ENCODE peak calls at places on chromosome 5, in seven cellular contexts. D is HCT116; P is PC-3; G is GM12865; T is effector memory CD4-positive, alpha-beta T cell; K is right cardiac atrium; V is MG63. N is an unnamed sample.

GRCh38 chr5:42522783-42523182 is 99.5 kb downstream of the GHR start:
- DNase-seq in G (no peak), K (no peak), P (no peak), T (no peak), D (no peak), V (no peak), N (no peak)

GRCh38 chr5:78577051-78577807 is 71.3 kb downstream of the LHFPL2 start:
- DNase-seq in G (no peak), P (no peak), V (no peak), D (no peak), T (no peak), K (no peak), N (no peak)

GRCh38 chr5:179608131-179608581 is 15.3 kb downstream of the HNRNPH1 start:
- DNase-seq in D (no peak), P (no peak), G (peak; percentile 61), T (no peak), K (no peak), V (peak; percentile 33), N (no peak)

GRCh38 chr5:168579987-168580508 is 880 bp upstream of the PANK3 start:
- DNase-seq in T (no peak), K (peak; percentile 46), P (no peak), D (no peak), V (no peak), G (no peak), N (no peak)

GRCh38 chr5:119878712-119879111 is 249.4 kb downstream of the FAM170A start:
- DNase-seq in P (peak; percentile 31), K (no peak), T (no peak), D (no peak), G (no peak), V (no peak), N (no peak)

GRCh38 chr5:158390556-158390955 is 531.6 kb upstream of the CLINT1 start:
- DNase-seq in D (no peak), V (peak; percentile 48), K (no peak), T (no peak), P (peak; percentile 94), G (peak; percentile 23), N (no peak)

GRCh38 chr5:39794511-39794910 is 369.7 kb upstream of the DAB2 start:
- DNase-seq in V (peak; percentile 32), T (no peak), G (no peak), D (no peak), K (no peak), P (no peak), N (no peak)

GRCh38 chr5:179559280-179560252 is 9.2 kb downstream of the RUFY1 start:
- DNase-seq in K (peak; percentile 99), D (peak; percentile 99), T (peak; percentile 92), P (peak; percentile 97), G (peak; percentile 90), V (peak; percentile 94), N (peak; percentile 98)

GRCh38 chr5:110092955-110093785 is 403.4 kb downstream of the MAN2A1 start:
- DNase-seq in K (no peak), G (no peak), V (no peak), P (no peak), T (no peak), D (no peak), N (no peak)

GRCh38 chr5:133273661-133274596 is 222.1 kb downstream of the HSPA4 start:
- DNase-seq in K (no peak), G (no peak), P (peak; percentile 6), V (peak; percentile 16), D (no peak), T (no peak), N (no peak)

GRCh38 chr5:59007460-59008063 is 424.7 kb downstream of the RAB3C start:
- DNase-seq in T (no peak), V (no peak), K (no peak), P (peak; percentile 55), D (peak; percentile 10), G (peak; percentile 23), N (no peak)

DNA sequence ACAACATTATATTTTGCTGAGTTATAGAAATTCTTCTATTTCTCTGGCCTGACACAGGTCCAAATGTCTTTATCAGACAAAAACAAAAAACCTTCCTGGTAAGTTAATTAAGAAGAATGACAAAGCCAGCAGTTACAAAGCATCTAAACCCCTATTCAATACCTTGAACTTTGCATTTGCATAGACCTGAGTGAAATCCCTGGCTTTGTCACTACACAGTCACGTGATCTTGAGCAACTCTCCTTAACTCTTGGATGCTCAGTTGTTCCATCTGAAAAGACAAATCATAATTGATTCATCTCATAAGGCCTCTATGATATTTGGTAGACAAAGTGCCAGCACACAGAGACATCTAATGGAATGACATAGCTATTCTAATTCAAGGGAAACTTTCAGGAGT is 166.6 kb upstream of the PPP1R2B start:
- DNase-seq in G (no peak), D (no peak), K (no peak), T (no peak), V (no peak), P (no peak), N (no peak)
- H3K4me3 ChIP-seq in G (no peak overlapping the region), D (no peak overlapping the region), K (no peak overlapping the region), T (no peak overlapping the region), V (no peak overlapping the region), P (no peak overlapping the region), N (no peak overlapping the region)

DNA sequence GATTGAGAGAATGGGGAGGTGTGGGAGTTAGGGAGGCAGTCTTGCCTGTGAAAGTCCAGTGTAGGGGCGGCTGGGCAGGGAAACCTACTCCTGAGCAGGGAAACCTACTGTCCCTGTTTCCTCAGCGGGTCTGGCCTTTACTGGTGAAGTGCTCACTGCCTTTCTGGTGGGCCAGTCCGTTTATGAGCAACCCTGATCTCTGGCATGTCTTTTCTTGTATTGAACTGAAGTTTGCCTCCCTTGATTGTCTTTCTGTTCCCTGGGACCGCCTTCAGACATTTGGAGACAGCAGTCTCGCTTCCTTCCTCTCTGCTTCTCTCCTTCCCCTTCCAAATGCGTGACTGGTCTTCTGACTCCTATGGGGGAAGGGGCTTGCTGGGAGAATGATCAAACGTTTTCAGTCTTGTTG is 2.9 kb downstream of the SNX18 start:
- DNase-seq in K (peak; percentile 55), G (no peak), V (peak; percentile 51), P (peak; percentile 20), T (no peak), D (no peak), N (no peak)
- H3K4me3 ChIP-seq in K (peak overlapping the region; percentile 81), G (no peak overlapping the region), V (peak overlapping the region; percentile 77), P (peak overlapping the region; percentile 67), T (peak overlapping the region; percentile 90), D (no peak overlapping the region), N (peak overlapping the region; percentile 97)

GRCh38 chr5:143505354-143505753 is 101.9 kb upstream of the NR3C1 start:
- DNase-seq in V (no peak), T (no peak), K (no peak), D (no peak), G (no peak), P (no peak), N (no peak)

GRCh38 chr5:143509758-143510221 is 106.3 kb upstream of the NR3C1 start:
- DNase-seq in V (no peak), G (peak; percentile 89), D (no peak), P (no peak), K (no peak), T (no peak), N (no peak)

GRCh38 chr5:143511736-143512135 is 108.2 kb upstream of the NR3C1 start:
- DNase-seq in T (no peak), P (no peak), D (no peak), G (no peak), V (no peak), K (no peak), N (no peak)

GRCh38 chr5:143505934-143506333 is 102.4 kb upstream of the NR3C1 start:
- DNase-seq in K (no peak), G (no peak), T (no peak), D (no peak), V (no peak), P (no peak), N (no peak)

GRCh38 chr5:143506881-143507552 is 103.5 kb upstream of the NR3C1 start:
- DNase-seq in T (no peak), P (peak; percentile 94), D (no peak), V (peak; percentile 78), G (no peak), K (no peak), N (no peak)
- H3K4me3 ChIP-seq in T (no peak overlapping the region), P (peak overlapping the region; percentile 36), D (no peak overlapping the region), V (no peak overlapping the region), G (no peak overlapping the region), K (no peak overlapping the region), N (no peak overlapping the region)

GRCh38 chr5:180831139-180832080 is 28.8 kb upstream of the MGAT1 start:
- DNase-seq in T (peak; percentile 66), G (peak; percentile 90), V (peak; percentile 84), P (peak; percentile 80), K (peak; percentile 96), D (peak; percentile 46), N (peak; percentile 87)

GRCh38 chr5:180829711-180830110 is 27.1 kb upstream of the MGAT1 start:
- DNase-seq in G (no peak), V (no peak), T (no peak), P (no peak), K (no peak), D (no peak), N (no peak)

GRCh38 chr5:180830253-180831138 is 27.9 kb upstream of the MGAT1 start:
- DNase-seq in T (peak; percentile 54), K (peak; percentile 85), V (no peak), G (peak; percentile 87), P (peak; percentile 35), D (no peak), N (peak; percentile 61)

GRCh38 chr5:180832638-180833068 is 28.4 kb downstream of the ZFP62 start:
- DNase-seq in T (no peak), G (peak; percentile 86), D (no peak), P (no peak), K (no peak), V (no peak), N (no peak)
- H3K4me3 ChIP-seq in T (peak overlapping the region; percentile 90), G (peak overlapping the region; percentile 63), D (peak overlapping the region; percentile 87), P (peak overlapping the region; percentile 77), K (peak overlapping the region; percentile 77), V (no peak overlapping the region), N (peak overlapping the region; percentile 87)

DNA sequence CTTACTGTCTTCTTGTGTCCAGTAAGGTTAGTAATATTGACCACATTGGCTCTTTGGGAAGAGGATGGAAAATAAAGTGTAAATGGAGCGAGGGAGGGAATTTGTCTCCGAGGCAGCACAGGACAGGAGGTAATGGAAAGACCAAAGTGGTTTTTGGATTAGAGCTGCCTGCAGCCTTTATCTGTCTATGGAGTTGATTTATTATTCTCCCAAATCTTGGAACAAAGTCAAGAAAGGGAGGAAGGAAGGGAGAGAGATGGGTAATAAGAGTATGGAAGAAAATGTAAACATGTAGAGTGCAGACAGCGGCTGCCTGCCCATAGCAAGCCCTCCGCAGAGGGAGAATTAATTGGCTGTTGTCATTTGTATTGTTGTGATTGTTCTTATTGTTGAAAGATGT is 15.7 kb downstream of the KCNIP1 start:
- DNase-seq in K (no peak), P (no peak), D (no peak), V (no peak), T (no peak), G (no peak), N (no peak)
- H3K4me3 ChIP-seq in K (no peak overlapping the region), P (no peak overlapping the region), D (no peak overlapping the region), V (no peak overlapping the region), T (no peak overlapping the region), G (no peak overlapping the region), N (no peak overlapping the region)

DNA sequence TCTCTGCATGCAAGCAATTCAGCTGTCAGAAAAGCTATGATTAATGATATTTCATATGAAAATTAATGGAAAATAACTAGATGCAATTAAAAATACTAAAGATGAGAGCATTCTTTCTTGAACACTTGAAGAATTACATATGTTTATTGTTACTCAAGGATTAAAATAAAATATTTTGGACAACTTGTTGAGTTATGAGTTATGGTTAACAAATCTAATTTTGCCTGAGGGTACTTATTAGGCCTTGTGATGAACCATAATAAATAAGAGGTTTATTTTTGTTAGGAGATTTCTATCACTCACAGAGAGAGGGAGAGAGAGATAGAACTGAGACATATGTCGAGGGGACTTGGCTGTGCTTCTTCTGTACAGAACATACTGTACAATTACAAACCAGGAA is 183.7 kb downstream of the ISL1 start:
- DNase-seq in P (no peak), G (no peak), V (no peak), K (no peak), T (no peak), D (no peak), N (no peak)
- H3K4me3 ChIP-seq in P (no peak overlapping the region), G (no peak overlapping the region), V (no peak overlapping the region), K (no peak overlapping the region), T (no peak overlapping the region), D (no peak overlapping the region), N (no peak overlapping the region)